ENCODE peak calls at places on chromosomes 6 and 20, in four cellular contexts. U is CD8-positive, alpha-beta T cell; K is kidney glomerular epithelial cell; R is progenitor cell of endocrine pancreas. T is an unnamed sample.
A peak's percentile ranks its signal among the peaks of the same experiment; 100 is the strongest.

GRCh38 chr6:24923885-24924401 is 11.8 kb downstream of the RIPOR2 start:
- DNase-seq in U (no peak), K (no peak), R (no peak), T (no peak)

GRCh38 chr20:23873370-23874015 is 6.1 kb downstream of the CST5 start:
- DNase-seq in U (no peak), K (no peak), R (no peak), T (no peak)

GRCh38 chr20:21713901-21714296 is 8.4 kb downstream of the PAX1 start:
- DNase-seq in U (no peak), K (no peak), R (no peak), T (no peak)

GRCh38 chr20:58523916-58524315 is 8.7 kb upstream of the APCDD1L start:
- DNase-seq in U (no peak), K (no peak), R (no peak), T (no peak)

GRCh38 chr20:49984426-49985153 is 1.8 kb downstream of the SNAI1 start:
- DNase-seq in U (no peak), K (no peak), R (no peak), T (no peak)

GRCh38 chr20:17867119-17867518 is 101.5 kb downstream of the SNX5 start:
- DNase-seq in U (no peak), K (peak; percentile 35), R (no peak), T (no peak)

GRCh38 chr6:129744201-129744879 is 34.4 kb upstream of the ARHGAP18 start:
- DNase-seq in U (no peak), K (peak; percentile 81), R (no peak), T (no peak)

GRCh38 chr6:31402324-31403282 is 792 bp upstream of the MICA start:
- DNase-seq in U (no peak), K (no peak), R (no peak), T (peak; percentile 23)